ENCODE peak calls at places on chromosome 1, in five cellular contexts. One of them, this sample, is unnamed.

GRCh38 chr1:111275780-111276433 is 14.7 kb upstream of the CHIA start:
- DNase-seq in osteocyte: no peak
- DNase-seq in upper lobe of right lung: no peak
- DNase-seq in skeletal muscle cell: no peak
- DNase-seq in SJSA1: no peak
- DNase-seq in this sample: no peak

GRCh38 chr1:3504151-3504822 is 49.8 kb downstream of the ARHGEF16 start:
- DNase-seq in osteocyte: peak
- DNase-seq in upper lobe of right lung: no peak
- DNase-seq in SJSA1: peak
- DNase-seq in skeletal muscle cell: no peak
- DNase-seq in this sample: no peak

GRCh38 chr1:161706116-161706482 is 930 bp upstream of the FCRLA start:
- DNase-seq in osteocyte: no peak
- DNase-seq in SJSA1: no peak
- DNase-seq in skeletal muscle cell: no peak
- DNase-seq in upper lobe of right lung: no peak
- DNase-seq in this sample: no peak

GRCh38 chr1:118144777-118145176 is 40.3 kb downstream of the SPAG17 start:
- DNase-seq in SJSA1: no peak
- DNase-seq in osteocyte: no peak
- DNase-seq in upper lobe of right lung: no peak
- DNase-seq in skeletal muscle cell: no peak
- DNase-seq in this sample: no peak

GRCh38 chr1:219459321-219460105 is 153.4 kb downstream of the ZC3H11B start:
- DNase-seq in upper lobe of right lung: no peak
- DNase-seq in osteocyte: peak
- DNase-seq in SJSA1: no peak
- DNase-seq in skeletal muscle cell: no peak
- DNase-seq in this sample: no peak

GRCh38 chr1:209425959-209426358 is 157.6 kb upstream of the CAMK1G start:
- DNase-seq in SJSA1: no peak
- DNase-seq in upper lobe of right lung: no peak
- DNase-seq in osteocyte: no peak
- DNase-seq in skeletal muscle cell: no peak
- DNase-seq in this sample: no peak

GRCh38 chr1:56459260-56459659 is 120.1 kb downstream of the PLPP3 start:
- DNase-seq in osteocyte: no peak
- DNase-seq in SJSA1: no peak
- DNase-seq in skeletal muscle cell: no peak
- DNase-seq in upper lobe of right lung: no peak
- DNase-seq in this sample: no peak

GRCh38 chr1:12316331-12316730 is 86.5 kb downstream of the VPS13D start:
- DNase-seq in osteocyte: no peak
- DNase-seq in SJSA1: no peak
- DNase-seq in skeletal muscle cell: no peak
- DNase-seq in upper lobe of right lung: no peak
- DNase-seq in this sample: no peak

GRCh38 chr1:9400425-9401079 is 107.9 kb downstream of the SPSB1 start:
- DNase-seq in SJSA1: no peak
- DNase-seq in osteocyte: no peak
- DNase-seq in skeletal muscle cell: no peak
- DNase-seq in upper lobe of right lung: no peak
- DNase-seq in this sample: no peak

GRCh38 chr1:215113776-215114153 is 31.2 kb downstream of the KCNK2 start:
- DNase-seq in osteocyte: no peak
- DNase-seq in skeletal muscle cell: no peak
- DNase-seq in upper lobe of right lung: no peak
- DNase-seq in SJSA1: no peak
- DNase-seq in this sample: no peak

GRCh38 chr1:204094262-204095247 is 21.6 kb downstream of the SOX13 start:
- DNase-seq in skeletal muscle cell: no peak
- DNase-seq in SJSA1: no peak
- DNase-seq in osteocyte: no peak
- DNase-seq in upper lobe of right lung: no peak
- DNase-seq in this sample: no peak

GRCh38 chr1:226654046-226654445 is 85.0 kb downstream of the ITPKB start:
- DNase-seq in SJSA1: peak
- DNase-seq in skeletal muscle cell: no peak
- DNase-seq in osteocyte: no peak
- DNase-seq in upper lobe of right lung: no peak
- DNase-seq in this sample: no peak

GRCh38 chr1:214476958-214477870 is 74.2 kb downstream of the PTPN14 start:
- DNase-seq in upper lobe of right lung: no peak
- DNase-seq in SJSA1: no peak
- DNase-seq in osteocyte: no peak
- DNase-seq in skeletal muscle cell: peak
- DNase-seq in this sample: no peak

GRCh38 chr1:46530791-46531409 is 20.5 kb downstream of the KNCN start:
- DNase-seq in skeletal muscle cell: no peak
- DNase-seq in SJSA1: no peak
- DNase-seq in upper lobe of right lung: no peak
- DNase-seq in osteocyte: no peak
- DNase-seq in this sample: no peak

GRCh38 chr1:116260621-116261020 is 112.4 kb upstream of the ATP1A1 start:
- DNase-seq in osteocyte: no peak
- DNase-seq in upper lobe of right lung: no peak
- DNase-seq in SJSA1: no peak
- DNase-seq in skeletal muscle cell: no peak
- DNase-seq in this sample: no peak

GRCh38 chr1:24503870-24504523 is 1.4 kb downstream of the RCAN3 start:
- DNase-seq in skeletal muscle cell: no peak
- DNase-seq in SJSA1: no peak
- DNase-seq in osteocyte: no peak
- DNase-seq in upper lobe of right lung: no peak
- DNase-seq in this sample: no peak

GRCh38 chr1:52632732-52633290 is at the start of gene SHISAL2A:
- DNase-seq in skeletal muscle cell: peak
- DNase-seq in osteocyte: no peak
- DNase-seq in upper lobe of right lung: peak
- DNase-seq in SJSA1: no peak
- DNase-seq in this sample: no peak

GRCh38 chr1:183131166-183131565 is 54.9 kb upstream of the LAMC2 start:
- DNase-seq in skeletal muscle cell: no peak
- DNase-seq in upper lobe of right lung: no peak
- DNase-seq in osteocyte: no peak
- DNase-seq in SJSA1: no peak
- DNase-seq in this sample: no peak

GRCh38 chr1:24385160-24385939 is 28.2 kb downstream of the STPG1 start:
- DNase-seq in SJSA1: peak
- DNase-seq in skeletal muscle cell: no peak
- DNase-seq in osteocyte: no peak
- DNase-seq in upper lobe of right lung: no peak
- DNase-seq in this sample: no peak

GRCh38 chr1:20126041-20126805 is 6.9 kb upstream of the PLA2G2D start:
- DNase-seq in upper lobe of right lung: peak
- DNase-seq in osteocyte: no peak
- DNase-seq in SJSA1: no peak
- DNase-seq in skeletal muscle cell: no peak
- DNase-seq in this sample: no peak

GRCh38 chr1:193614817-193615216 is 428.4 kb upstream of the B3GALT2 start:
- DNase-seq in SJSA1: no peak
- DNase-seq in osteocyte: no peak
- DNase-seq in skeletal muscle cell: peak
- DNase-seq in upper lobe of right lung: no peak
- DNase-seq in this sample: no peak

GRCh38 chr1:176858421-176858916 is 306.0 kb downstream of the ASTN1 start:
- DNase-seq in SJSA1: no peak
- DNase-seq in upper lobe of right lung: no peak
- DNase-seq in osteocyte: no peak
- DNase-seq in skeletal muscle cell: no peak
- DNase-seq in this sample: no peak

GRCh38 chr1:24501371-24502167 is 1.1 kb upstream of the RCAN3 start:
- DNase-seq in skeletal muscle cell: no peak
- DNase-seq in upper lobe of right lung: no peak
- DNase-seq in SJSA1: no peak
- DNase-seq in osteocyte: no peak
- DNase-seq in this sample: no peak

GRCh38 chr1:71223949-71224348 is 143.1 kb upstream of the ZRANB2 start:
- DNase-seq in osteocyte: no peak
- DNase-seq in skeletal muscle cell: peak
- DNase-seq in SJSA1: no peak
- DNase-seq in upper lobe of right lung: no peak
- DNase-seq in this sample: no peak

GRCh38 chr1:185857447-185857846 is 123.3 kb downstream of the HMCN1 start:
- DNase-seq in skeletal muscle cell: no peak
- DNase-seq in SJSA1: no peak
- DNase-seq in upper lobe of right lung: no peak
- DNase-seq in osteocyte: no peak
- DNase-seq in this sample: no peak

GRCh38 chr1:68188644-68189340 is 43.5 kb downstream of the WLS start:
- DNase-seq in upper lobe of right lung: no peak
- DNase-seq in SJSA1: no peak
- DNase-seq in skeletal muscle cell: no peak
- DNase-seq in osteocyte: no peak
- DNase-seq in this sample: no peak

GRCh38 chr1:23793018-23793781 is 2.3 kb downstream of the LYPLA2 start:
- DNase-seq in SJSA1: no peak
- DNase-seq in skeletal muscle cell: no peak
- DNase-seq in upper lobe of right lung: peak
- DNase-seq in osteocyte: no peak
- DNase-seq in this sample: no peak

GRCh38 chr1:207173396-207173795 is 69.4 kb downstream of the C4BPA start:
- DNase-seq in SJSA1: no peak
- DNase-seq in skeletal muscle cell: no peak
- DNase-seq in osteocyte: no peak
- DNase-seq in upper lobe of right lung: no peak
- DNase-seq in this sample: no peak

GRCh38 chr1:18945401-18945849 is 11.1 kb downstream of the IFFO2 start:
- DNase-seq in upper lobe of right lung: no peak
- DNase-seq in skeletal muscle cell: peak
- DNase-seq in osteocyte: no peak
- DNase-seq in SJSA1: no peak
- DNase-seq in this sample: no peak

This sample was measured in vagina.